ENCODE peak calls at places on chromosomes 6 and 20, in five cellular contexts. I is heart right ventricle, F is psoas muscle, D is tibial nerve, Z is hepatocyte. B is an unnamed sample.
A peak's percentile ranks its signal among the peaks of the same experiment; 100 is the strongest.

GRCh38 chr20:54468082-54468481 is 7.3 kb upstream of the DOK5 start:
- DNase-seq in I (peak; percentile 27), F (no peak), D (no peak), Z (no peak), B (no peak)

GRCh38 chr6:52543729-52544324 is 33.0 kb downstream of the TRAM2 start:
- DNase-seq in I (no peak), F (peak; percentile 53), D (no peak), Z (no peak), B (no peak)

GRCh38 chr6:126361832-126362231 is 21.9 kb downstream of the CENPW start:
- DNase-seq in I (no peak), F (no peak), D (no peak), Z (no peak), B (no peak)

GRCh38 chr6:160750276-160750689 is 48.2 kb downstream of the PLG start:
- DNase-seq in I (no peak), F (no peak), D (no peak), Z (peak; percentile 39), B (no peak)

GRCh38 chr6:134175532-134176282 is 123.3 kb upstream of the SLC2A12 start:
- DNase-seq in I (peak; percentile 84), F (peak; percentile 57), D (peak; percentile 36), Z (peak; percentile 79), B (peak; percentile 87)

GRCh38 chr6:167550936-167551633 is 226.2 kb downstream of the TTLL2 start:
- DNase-seq in I (peak; percentile 88), F (peak; percentile 94), D (peak; percentile 88), Z (peak; percentile 61), B (peak; percentile 85)

GRCh38 chr6:33999567-33999966 is 146.3 kb downstream of the GRM4 start:
- DNase-seq in I (no peak), F (no peak), D (no peak), Z (no peak), B (peak; percentile 2)

GRCh38 chr6:122998403-122998965 is 2.4 kb downstream of the CLVS2 start:
- DNase-seq in I (no peak), F (no peak), D (no peak), Z (no peak), B (no peak)

GRCh38 chr6:44093066-44093465 is 34.2 kb downstream of the MRPL14 start:
- DNase-seq in I (no peak), F (no peak), D (no peak), Z (no peak), B (no peak)

GRCh38 chr20:49614338-49615050 is 46.6 kb upstream of the PTGIS start:
- DNase-seq in I (no peak), F (peak; percentile 29), D (no peak), Z (no peak), B (no peak)

GRCh38 chr20:49610701-49611538 is 43.0 kb upstream of the PTGIS start:
- DNase-seq in I (peak; percentile 63), F (peak; percentile 89), D (peak; percentile 68), Z (peak; percentile 86), B (peak; percentile 90)

GRCh38 chr20:49612127-49612738 is 44.3 kb upstream of the PTGIS start:
- DNase-seq in I (peak; percentile 52), F (peak; percentile 70), D (no peak), Z (no peak), B (peak; percentile 48)

GRCh38 chr20:49607568-49607967 is 39.6 kb upstream of the PTGIS start:
- DNase-seq in I (no peak), F (no peak), D (no peak), Z (no peak), B (no peak)

DNA sequence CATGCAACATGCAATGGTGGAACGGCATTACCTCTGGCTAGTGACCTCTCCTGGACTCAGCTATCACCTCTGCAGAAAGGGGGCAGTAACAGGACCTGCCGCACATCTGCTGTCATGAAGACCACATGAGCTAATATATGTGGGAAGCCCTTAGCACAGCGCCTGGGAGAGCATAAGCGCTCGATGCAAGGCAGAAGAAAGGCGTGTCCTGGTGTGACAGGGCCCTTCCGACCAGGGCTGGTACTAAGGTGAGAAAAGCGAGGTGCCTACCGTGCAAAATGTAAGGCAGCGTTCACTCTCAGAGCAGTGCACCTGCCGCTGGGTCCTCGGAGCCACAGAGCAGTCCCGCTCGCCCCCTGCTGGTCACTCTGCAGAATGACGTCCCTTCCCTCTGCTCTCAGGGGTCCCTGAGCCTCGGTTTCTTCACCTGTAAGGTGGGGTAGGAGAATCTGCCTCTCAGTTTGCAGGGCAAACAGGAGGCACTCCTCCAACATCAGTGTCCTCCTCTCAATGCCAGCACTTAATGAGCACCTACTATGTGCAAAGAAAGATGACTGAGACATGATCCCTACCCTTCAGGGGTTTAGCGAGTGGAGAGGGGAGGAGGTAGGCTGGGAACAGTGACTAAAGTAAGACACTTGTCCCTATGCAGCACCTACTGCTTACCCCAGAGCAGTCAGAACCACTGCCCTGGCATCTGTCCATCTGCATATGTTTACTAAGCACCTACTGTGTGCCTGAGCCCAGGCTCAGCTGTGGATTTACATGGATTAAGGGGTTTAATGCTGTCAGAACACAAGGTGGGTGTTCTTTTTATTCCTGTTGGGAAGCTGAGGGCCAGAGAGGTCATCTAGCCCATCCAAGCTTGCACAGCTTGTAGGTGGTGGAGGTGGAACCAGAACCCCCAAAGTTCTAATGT is 41.1 kb upstream of the PTGIS start:
- DNase-seq in I (peak; percentile 44), F (peak; percentile 78), D (no peak), Z (peak; percentile 86), B (peak; percentile 81)
- H3K4me1 ChIP-seq in I (peaks cover 4% of the 10 kb centered on the region), F (peaks cover 16% of the 10 kb centered on the region), D (peaks cover 13% of the 10 kb centered on the region), Z (peaks cover 13% of the 10 kb centered on the region), B (peaks cover 18% of the 10 kb centered on the region)

GRCh38 chr6:21772467-21772866 is 178.9 kb downstream of the SOX4 start:
- DNase-seq in I (no peak), F (no peak), D (no peak), Z (no peak), B (no peak)
- H3K36me3 ChIP-seq in I (no peaks in the 10 kb centered on the region), F (no peaks in the 10 kb centered on the region), D (no peaks in the 10 kb centered on the region), Z (no peaks in the 10 kb centered on the region), B (no peaks in the 10 kb centered on the region)

GRCh38 chr6:137878070-137878809 is 11.2 kb downstream of the TNFAIP3 start:
- DNase-seq in I (no peak), F (no peak), D (no peak), Z (no peak), B (no peak)
- H3K4me1 ChIP-seq in I (peaks cover 23% of the 10 kb centered on the region), F (peaks cover 8% of the 10 kb centered on the region), D (peaks cover 16% of the 10 kb centered on the region), Z (peaks cover 5% of the 10 kb centered on the region), B (peaks cover 50% of the 10 kb centered on the region)

GRCh38 chr6:158775832-158776231 is 43.3 kb downstream of the EZR start:
- DNase-seq in I (no peak), F (no peak), D (no peak), Z (no peak), B (no peak)
- H3K36me3 ChIP-seq in I (peaks cover 35% of the 10 kb centered on the region), F (peaks cover 60% of the 10 kb centered on the region), D (no peaks in the 10 kb centered on the region), Z (peaks cover 10% of the 10 kb centered on the region), B (peaks cover 98% of the 10 kb centered on the region)

DNA sequence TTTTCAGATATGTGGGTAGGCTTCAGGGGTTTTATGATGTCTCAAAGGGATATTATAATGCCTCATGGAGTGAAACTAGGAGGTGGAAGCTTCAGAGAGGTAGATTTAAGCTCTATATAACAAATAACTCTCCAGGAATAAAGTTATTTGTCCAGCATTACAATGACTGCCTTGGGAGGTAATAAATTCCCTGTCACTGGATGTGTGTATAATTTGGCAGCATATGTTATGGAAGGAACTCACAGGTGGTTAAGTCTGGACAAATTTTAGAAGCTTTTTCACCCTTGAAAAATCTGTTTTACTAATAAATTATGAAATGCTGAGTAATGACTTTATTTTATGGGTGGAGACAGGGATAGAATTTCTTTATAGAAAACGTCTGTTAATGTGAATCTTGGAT is 36.8 kb upstream of the RIPOR2 start:
- DNase-seq in I (no peak), F (no peak), D (no peak), Z (no peak), B (no peak)
- H3K4me1 ChIP-seq in I (no peaks in the 10 kb centered on the region), F (no peaks in the 10 kb centered on the region), D (no peaks in the 10 kb centered on the region), Z (peaks cover 4% of the 10 kb centered on the region), B (no peaks in the 10 kb centered on the region)

DNA sequence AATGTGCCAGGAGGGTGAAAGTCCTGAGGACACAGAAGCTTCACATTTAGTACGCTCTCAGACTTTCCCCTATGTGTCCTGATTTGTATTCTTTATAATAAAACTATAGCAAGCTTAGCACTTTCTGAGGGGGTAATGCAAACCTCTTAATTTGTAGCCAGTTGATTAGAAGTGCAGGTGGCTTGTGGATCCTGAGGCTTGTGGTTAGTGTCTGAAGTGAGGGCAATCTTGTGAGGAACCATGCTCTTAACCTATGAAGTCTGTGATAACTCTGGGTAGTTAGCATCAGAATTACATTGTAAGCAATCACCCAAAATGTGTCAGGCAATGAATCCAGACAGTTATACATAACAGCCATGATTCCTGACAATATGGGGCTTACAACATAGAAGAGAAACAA is 51.1 kb downstream of the LHFPL5 start:
- DNase-seq in I (no peak), F (no peak), D (no peak), Z (no peak), B (no peak)
- H3K36me3 ChIP-seq in I (peaks cover 6% of the 10 kb centered on the region), F (peaks cover 96% of the 10 kb centered on the region), D (no peaks in the 10 kb centered on the region), Z (no peaks in the 10 kb centered on the region), B (peaks cover 77% of the 10 kb centered on the region)

DNA sequence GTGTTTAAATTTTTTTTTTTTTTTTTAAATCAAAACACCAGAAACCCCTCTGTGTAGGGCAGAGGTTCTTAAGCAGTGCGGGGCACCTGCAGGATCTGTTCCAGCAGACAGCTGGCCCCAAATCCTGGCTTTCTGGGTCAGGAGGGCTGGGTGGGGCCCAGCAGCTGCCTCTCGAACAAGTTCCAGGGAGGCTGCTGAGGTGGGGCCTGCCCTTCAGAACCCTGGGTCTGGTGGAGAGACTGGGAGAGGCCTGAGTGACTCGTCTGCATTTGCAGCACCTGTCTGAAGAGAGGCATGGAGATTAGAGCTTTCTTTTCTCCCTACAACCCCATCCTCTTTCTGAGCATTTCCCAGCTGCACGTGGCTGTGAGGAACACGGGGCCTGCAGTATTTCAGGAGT is 8.4 kb downstream of the PSMG4 start:
- DNase-seq in I (no peak), F (no peak), D (no peak), Z (no peak), B (no peak)
- H3K4me1 ChIP-seq in I (no peaks in the 10 kb centered on the region), F (peaks cover 26% of the 10 kb centered on the region), D (no peaks in the 10 kb centered on the region), Z (no peaks in the 10 kb centered on the region), B (peaks cover 7% of the 10 kb centered on the region)

GRCh38 chr20:62392621-62393164 is 5.8 kb downstream of the RPS21 start:
- DNase-seq in I (no peak), F (no peak), D (no peak), Z (no peak), B (no peak)
- H3K36me3 ChIP-seq in I (peaks cover 18% of the 10 kb centered on the region), F (peaks cover 68% of the 10 kb centered on the region), D (no peaks in the 10 kb centered on the region), Z (peaks cover 7% of the 10 kb centered on the region), B (peaks cover 45% of the 10 kb centered on the region)

DNA sequence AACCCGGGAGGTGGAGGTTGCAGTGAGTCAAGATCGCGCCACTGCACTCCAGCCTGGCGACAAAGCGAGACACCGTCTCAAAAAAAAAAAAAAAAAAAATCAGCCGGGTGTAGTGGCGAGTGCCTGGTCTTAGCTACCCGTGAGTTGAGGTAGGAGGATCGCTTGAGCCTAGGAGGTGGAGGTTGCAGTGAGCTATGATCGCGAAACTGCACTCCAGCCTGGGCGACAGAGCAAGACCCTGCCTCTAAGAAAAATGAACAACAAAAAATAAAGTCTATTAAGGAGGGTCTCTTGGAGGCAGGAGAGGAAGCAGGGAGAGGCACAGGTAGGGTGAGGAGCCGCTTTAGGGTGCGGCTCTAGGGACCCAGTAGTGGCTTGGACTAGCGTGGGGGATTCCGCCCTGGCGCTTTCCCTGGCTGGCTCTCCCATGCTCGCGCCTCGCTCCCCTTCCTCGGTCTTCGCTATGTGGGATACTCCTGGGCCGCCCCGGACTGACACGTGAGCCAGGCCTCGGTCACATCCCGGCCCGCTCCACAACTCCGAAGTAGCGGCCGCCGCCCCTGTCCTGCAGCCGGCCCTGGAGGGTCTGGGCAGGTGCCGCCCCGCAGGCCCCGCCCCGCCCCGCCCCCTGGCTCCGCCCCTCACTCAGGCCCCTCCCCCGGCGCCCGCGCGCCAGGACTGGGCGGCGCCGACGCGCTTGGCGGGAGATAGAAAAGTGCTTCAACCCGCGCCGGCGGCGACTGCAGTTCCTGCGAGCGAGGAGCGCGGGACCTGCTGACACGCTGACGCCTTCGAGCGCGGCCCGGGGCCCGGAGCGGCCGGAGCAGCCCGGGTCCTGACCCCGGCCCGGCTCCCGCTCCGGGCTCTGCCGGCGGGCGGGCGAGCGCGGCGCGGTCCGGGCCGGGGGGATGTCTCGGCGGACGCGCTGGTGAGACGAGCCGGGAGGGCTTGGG is at the start of gene MYBL2:
- DNase-seq in I (peak; percentile 8), F (peak; percentile 55), D (no peak), Z (peak; percentile 88), B (peak; percentile 67)
- H3K4me1 ChIP-seq in I (no peaks in the 10 kb centered on the region), F (no peaks in the 10 kb centered on the region), D (no peaks in the 10 kb centered on the region), Z (peaks cover 12% of the 10 kb centered on the region), B (peaks cover 8% of the 10 kb centered on the region)